ENCODE peak calls at places on chromosome X, in six cellular contexts. One of them, this sample, is unnamed.

GRCh38 chrX:150366951-150367545 is 3.9 kb downstream of the MAMLD1 start:
- DNase-seq in HTR-8/SVneo: no peak
- DNase-seq in endothelial cell: no peak
- DNase-seq in effector memory CD8-positive, alpha-beta T cell: no peak
- DNase-seq in AG04449: no peak
- DNase-seq in AG09309: no peak
- DNase-seq in this sample: peak; percentile 25

GRCh38 chrX:100410083-100410590 is at the start of gene PCDH19:
- DNase-seq in HTR-8/SVneo: no peak
- DNase-seq in endothelial cell: peak; percentile 58
- DNase-seq in effector memory CD8-positive, alpha-beta T cell: no peak
- DNase-seq in AG04449: no peak
- DNase-seq in AG09309: no peak
- DNase-seq in this sample: peak; percentile 87

GRCh38 chrX:13467243-13467642 is 102.2 kb upstream of the EGFL6 start:
- DNase-seq in HTR-8/SVneo: no peak
- DNase-seq in endothelial cell: no peak
- DNase-seq in effector memory CD8-positive, alpha-beta T cell: no peak
- DNase-seq in AG04449: no peak
- DNase-seq in AG09309: no peak
- DNase-seq in this sample: no peak

GRCh38 chrX:48972214-48973164 is 845 bp upstream of the KCND1 start:
- DNase-seq in HTR-8/SVneo: peak; percentile 24
- DNase-seq in endothelial cell: peak; percentile 41
- DNase-seq in effector memory CD8-positive, alpha-beta T cell: peak; percentile 6
- DNase-seq in AG04449: no peak
- DNase-seq in AG09309: no peak
- DNase-seq in this sample: peak; percentile 57

GRCh38 chrX:134558133-134558532 is 98.2 kb downstream of the HPRT1 start:
- DNase-seq in HTR-8/SVneo: no peak
- DNase-seq in endothelial cell: no peak
- DNase-seq in effector memory CD8-positive, alpha-beta T cell: no peak
- DNase-seq in AG04449: no peak
- DNase-seq in AG09309: no peak
- DNase-seq in this sample: peak; percentile 22

GRCh38 chrX:103376118-103376978 is at the start of gene BEX3:
- DNase-seq in HTR-8/SVneo: peak; percentile 30
- DNase-seq in endothelial cell: peak; percentile 45
- DNase-seq in effector memory CD8-positive, alpha-beta T cell: no peak
- DNase-seq in AG04449: no peak
- DNase-seq in AG09309: no peak
- DNase-seq in this sample: peak; percentile 83

GRCh38 chrX:123422875-123423274 is 238.8 kb downstream of the GRIA3 start:
- DNase-seq in HTR-8/SVneo: no peak
- DNase-seq in endothelial cell: peak; percentile 3
- DNase-seq in effector memory CD8-positive, alpha-beta T cell: no peak
- DNase-seq in AG04449: no peak
- DNase-seq in AG09309: no peak
- DNase-seq in this sample: peak; percentile 45

GRCh38 chrX:40380649-40381488 is 199.9 kb upstream of the ATP6AP2 start:
- DNase-seq in HTR-8/SVneo: no peak
- DNase-seq in endothelial cell: no peak
- DNase-seq in effector memory CD8-positive, alpha-beta T cell: no peak
- DNase-seq in AG04449: no peak
- DNase-seq in AG09309: no peak
- DNase-seq in this sample: peak; percentile 35

GRCh38 chrX:22192419-22193086 is 80.2 kb upstream of the CBLL2 start:
- DNase-seq in HTR-8/SVneo: peak; percentile 65
- DNase-seq in endothelial cell: peak; percentile 48
- DNase-seq in effector memory CD8-positive, alpha-beta T cell: peak; percentile 28
- DNase-seq in AG04449: no peak
- DNase-seq in AG09309: no peak
- DNase-seq in this sample: peak; percentile 66

GRCh38 chrX:136497556-136498048 is at the start of gene HTATSF1:
- DNase-seq in HTR-8/SVneo: no peak
- DNase-seq in endothelial cell: peak; percentile 3
- DNase-seq in effector memory CD8-positive, alpha-beta T cell: no peak
- DNase-seq in AG04449: no peak
- DNase-seq in AG09309: no peak
- DNase-seq in this sample: peak; percentile 61

GRCh38 chrX:153775631-153776595 is 4.9 kb upstream of the SRPK3 start:
- DNase-seq in HTR-8/SVneo: no peak
- DNase-seq in endothelial cell: no peak
- DNase-seq in effector memory CD8-positive, alpha-beta T cell: no peak
- DNase-seq in AG04449: no peak
- DNase-seq in AG09309: no peak
- DNase-seq in this sample: no peak

GRCh38 chrX:41723821-41724220 is at the start of gene GPR82:
- DNase-seq in HTR-8/SVneo: no peak
- DNase-seq in endothelial cell: no peak
- DNase-seq in effector memory CD8-positive, alpha-beta T cell: no peak
- DNase-seq in AG04449: no peak
- DNase-seq in AG09309: no peak
- DNase-seq in this sample: no peak

GRCh38 chrX:41086627-41086932 is 1.3 kb downstream of the USP9X start:
- DNase-seq in HTR-8/SVneo: no peak
- DNase-seq in endothelial cell: peak; percentile 56
- DNase-seq in effector memory CD8-positive, alpha-beta T cell: no peak
- DNase-seq in AG04449: no peak
- DNase-seq in AG09309: no peak
- DNase-seq in this sample: no peak

GRCh38 chrX:130497531-130497930 is 95.7 kb downstream of the RBMX2 start:
- DNase-seq in HTR-8/SVneo: no peak
- DNase-seq in endothelial cell: no peak
- DNase-seq in effector memory CD8-positive, alpha-beta T cell: no peak
- DNase-seq in AG04449: no peak
- DNase-seq in AG09309: no peak
- DNase-seq in this sample: no peak

This sample was measured in NCI-H524.